ENCODE peak calls at places on chromosome 2, in four cellular contexts. N, I, G and X are unnamed samples. For H3K4me1 and H3K9me3, the result is how much of the 10 kb centered on the place peaks cover.

GRCh38 chr2:238169708-238170251 is 11.0 kb downstream of the ERFE start:
- DNase-seq in G (no peak), I (peak), N (no peak), X (no peak)

GRCh38 chr2:128492966-128493811 is 174.5 kb upstream of the HS6ST1 start:
- DNase-seq in N (no peak), I (no peak), G (no peak), X (no peak)

GRCh38 chr2:104344985-104345384 is 508.9 kb upstream of the POU3F3 start:
- DNase-seq in G (no peak), I (no peak), N (no peak), X (no peak)

GRCh38 chr2:6960659-6961058 is 43.4 kb downstream of the RNF144A start:
- DNase-seq in G (no peak), I (peak), N (peak), X (no peak)

GRCh38 chr2:110655701-110656100 is 22.2 kb downstream of the BUB1 start:
- DNase-seq in G (no peak), N (no peak), I (peak), X (no peak)

GRCh38 chr2:68537872-68538271 is 70.5 kb downstream of the APLF start:
- DNase-seq in N (no peak), G (no peak), I (no peak), X (no peak)

GRCh38 chr2:120932881-120933280 is 197.2 kb downstream of the GLI2 start:
- DNase-seq in G (no peak), N (no peak), I (no peak), X (no peak)

GRCh38 chr2:71299507-71299906 is 32.1 kb upstream of the ZNF638 start:
- DNase-seq in I (peak), G (no peak), N (no peak), X (no peak)

GRCh38 chr2:181312515-181312927 is 144.7 kb upstream of the ITGA4 start:
- DNase-seq in I (no peak), N (no peak), G (no peak), X (no peak)

GRCh38 chr2:39119732-39120520 is 925 bp downstream of the SOS1 start:
- DNase-seq in G (peak), I (peak), N (peak), X (peak)

GRCh38 chr2:65654496-65654895 is 222.1 kb upstream of the SPRED2 start:
- DNase-seq in G (no peak), I (no peak), N (no peak), X (no peak)

GRCh38 chr2:19617251-19617650 is 258.8 kb upstream of the OSR1 start:
- DNase-seq in N (no peak), G (no peak), I (no peak), X (no peak)

GRCh38 chr2:180291552-180292421 is 284.7 kb upstream of the CWC22 start:
- DNase-seq in N (no peak), G (no peak), I (peak), X (no peak)

GRCh38 chr2:238910751-238911351 is 63.0 kb downstream of the TWIST2 start:
- DNase-seq in G (no peak), I (no peak), N (no peak), X (no peak)

GRCh38 chr2:75707901-75708300 is 2.8 kb downstream of the GCFC2 start:
- DNase-seq in G (no peak), I (peak), N (no peak), X (no peak)

GRCh38 chr2:54416166-54416798 is 39.8 kb upstream of the SPTBN1 start:
- DNase-seq in N (peak), G (peak), I (peak), X (no peak)

GRCh38 chr2:226274143-226274542 is 525.5 kb downstream of the IRS1 start:
- DNase-seq in I (no peak), N (no peak), G (no peak), X (no peak)

GRCh38 chr2:169354244-169354643 is 8.1 kb downstream of the LRP2 start:
- DNase-seq in N (no peak), I (no peak), G (no peak), X (no peak)

GRCh38 chr2:28527196-28527595 is 31.3 kb downstream of the PLB1 start:
- DNase-seq in G (no peak), I (no peak), N (no peak), X (no peak)

GRCh38 chr2:65392609-65393008 is 39.8 kb downstream of the SPRED2 start:
- DNase-seq in G (no peak), I (no peak), N (no peak), X (no peak)

GRCh38 chr2:119264781-119265692 is 41.4 kb downstream of the STEAP3 start:
- DNase-seq in N (no peak), G (no peak), I (peak), X (no peak)

GRCh38 chr2:158845869-158846268 is 50.8 kb downstream of the DAPL1 start:
- DNase-seq in N (no peak), I (peak), G (no peak), X (no peak)

GRCh38 chr2:227182765-227183164 is 18.3 kb downstream of the COL4A3 start:
- DNase-seq in G (no peak), N (no peak), I (no peak), X (no peak)

GRCh38 chr2:88874063-88874657 is 182.7 kb downstream of the RPIA start:
- DNase-seq in I (peak), G (no peak), N (no peak), X (no peak)

GRCh38 chr2:229348135-229348534 is 77.0 kb upstream of the PID1 start:
- DNase-seq in I (peak), G (no peak), N (no peak), X (no peak)

GRCh38 chr2:26559044-26559405 is 81.1 kb upstream of the OTOF start:
- DNase-seq in I (no peak), N (no peak), G (no peak), X (peak)

GRCh38 chr2:213834331-213834730 is 550.1 kb downstream of the SPAG16 start:
- DNase-seq in G (no peak), I (peak), N (no peak), X (no peak)

GRCh38 chr2:35410431-35411061 is 945.0 kb upstream of the CRIM1 start:
- DNase-seq in N (no peak), I (peak), G (peak), X (no peak)

GRCh38 chr2:71604709-71605085 is 151.3 kb downstream of the DYSF start:
- DNase-seq in G (no peak), N (no peak), I (no peak), X (peak)

GRCh38 chr2:39737661-39738060 is 41.4 kb downstream of the THUMPD2 start:
- DNase-seq in I (peak), G (no peak), N (peak), X (no peak)

GRCh38 chr2:204180671-204181070 is 244.1 kb downstream of the ICOS start:
- DNase-seq in I (no peak), N (no peak), G (peak), X (no peak)

GRCh38 chr2:58532641-58533040 is 291.5 kb upstream of the FANCL start:
- DNase-seq in G (no peak), I (no peak), N (no peak), X (no peak)

GRCh38 chr2:235877271-235877670 is 290.9 kb downstream of the GBX2 start:
- DNase-seq in G (no peak), N (no peak), I (no peak), X (no peak)

GRCh38 chr2:187174582-187174981 is 273.5 kb downstream of the CALCRL start:
- DNase-seq in G (no peak), I (no peak), N (no peak), X (no peak)

GRCh38 chr2:11753452-11753885 is 7.0 kb downstream of the LPIN1 start:
- DNase-seq in N (no peak), I (peak), G (peak), X (peak)
- H3K4me3 ChIP-seq in N (no peak), I (no peak), G (peak), X (no peak)

GRCh38 chr2:36562245-36562644 is 35.7 kb downstream of the FEZ2 start:
- DNase-seq in I (peak), G (no peak), N (no peak), X (no peak)
- H3K4me1 ChIP-seq in I (under half), G (under half), N (under half), X (under half)

DNA sequence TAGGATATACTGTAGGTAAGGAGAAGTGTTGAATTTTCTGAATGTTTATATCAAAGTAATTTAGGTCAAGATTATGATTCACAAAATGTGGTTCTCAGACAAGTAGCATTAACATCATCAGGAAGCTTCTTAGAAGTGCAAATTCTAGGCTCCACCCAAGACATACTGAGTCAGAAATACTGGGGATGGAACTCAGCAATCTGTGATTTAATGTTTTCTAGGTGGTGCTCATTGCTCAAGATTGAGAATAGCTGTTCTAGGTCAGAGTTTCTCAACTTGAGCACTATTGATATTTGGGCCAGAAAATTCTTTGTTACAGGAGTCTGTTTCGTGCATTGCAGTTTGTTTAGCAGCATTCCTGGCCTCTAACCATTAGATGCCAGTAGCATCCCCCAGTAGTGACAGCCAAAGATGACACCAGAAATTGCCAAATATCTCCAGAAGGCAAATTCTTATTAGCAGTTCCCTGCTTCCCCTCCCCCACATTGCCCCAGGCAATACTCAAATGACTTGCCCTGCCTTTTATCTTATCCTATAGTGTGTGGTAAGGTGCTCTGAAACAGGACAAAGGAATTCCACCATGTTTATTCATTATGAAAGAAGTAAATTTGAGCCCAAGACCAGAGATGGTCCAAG is 1001.2 kb downstream of the DPP10 start:
- DNase-seq in G (no peak), I (no peak), N (no peak), X (no peak)
- H3K9me3 ChIP-seq in G (under half), I (under half), N (under half), X (under half)

GRCh38 chr2:96832751-96833507 is 10.9 kb downstream of the ANKRD23 start:
- DNase-seq in I (peak), N (peak), G (peak), X (peak)
- H3K4me3 ChIP-seq in I (no peak), N (no peak), G (no peak), X (no peak)

DNA sequence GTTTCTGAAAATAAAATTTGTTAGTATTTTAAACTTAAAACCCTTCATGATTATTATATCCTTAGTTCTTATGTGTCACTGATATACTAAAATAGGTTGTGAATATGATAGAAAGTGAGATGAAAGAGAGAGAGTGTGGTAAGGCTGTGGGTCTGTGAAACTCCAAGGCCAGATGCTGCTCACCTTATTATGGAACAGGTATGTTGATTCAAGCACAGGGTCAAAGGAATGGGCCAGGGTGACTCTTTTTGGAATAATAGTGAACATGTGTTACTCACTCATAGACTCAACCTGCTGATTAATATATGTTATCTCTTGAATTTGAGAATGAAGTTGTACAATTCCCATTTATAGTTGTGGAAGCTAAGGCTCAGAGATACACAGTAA is 70.7 kb upstream of the FN1 start:
- DNase-seq in I (no peak), N (no peak), G (no peak), X (no peak)
- H3K4me1 ChIP-seq in I (under half), N (under half), G (under half), X (under half)

DNA sequence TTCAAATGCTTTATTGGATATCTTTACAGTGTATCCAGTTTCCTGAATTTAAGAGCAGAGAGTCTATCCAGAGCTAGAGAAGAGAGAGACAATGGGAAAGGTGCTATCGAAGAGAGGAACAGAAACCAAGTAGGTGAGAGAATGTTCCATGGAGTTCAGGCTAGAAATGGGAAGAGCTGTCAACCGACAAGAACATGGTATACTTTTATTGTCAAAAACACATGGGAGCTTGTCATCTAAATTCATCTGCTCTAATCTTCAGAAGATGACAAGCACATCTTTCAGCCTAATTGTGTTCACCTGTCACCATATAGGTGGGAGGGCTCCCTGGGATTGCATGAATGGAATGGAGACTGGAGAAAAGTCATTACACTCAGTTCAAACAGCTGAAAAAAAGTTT is 690.4 kb upstream of the LRATD1 start:
- DNase-seq in N (no peak), G (no peak), I (no peak), X (no peak)
- H3K9me3 ChIP-seq in N (under half), G (under half), I (under half), X (under half)

GRCh38 chr2:224973112-224974016 is 68.9 kb downstream of the DOCK10 start:
- DNase-seq in G (no peak), N (no peak), I (no peak), X (no peak)
- H3K4me3 ChIP-seq in G (no peak), N (no peak), I (no peak), X (no peak)